ENCODE peak calls at places on chromosomes 6 and 20, in eight cellular contexts. One of them, this sample, is unnamed.

GRCh38 chr6:54856137-54856536 is 9.6 kb downstream of the FAM83B start:
- DNase-seq in hepatocyte: peak
- DNase-seq in HFFc6: no peak
- DNase-seq in mucosa of descending colon: peak
- DNase-seq in brain microvascular endothelial cell: no peak
- DNase-seq in astrocyte of the cerebellum: no peak
- DNase-seq in lower leg skin: no peak
- DNase-seq in fibroblast of pulmonary artery: no peak
- DNase-seq in this sample: no peak

GRCh38 chr20:15639839-15640238 is 933.4 kb downstream of the KIF16B start:
- DNase-seq in hepatocyte: no peak
- DNase-seq in HFFc6: no peak
- DNase-seq in mucosa of descending colon: no peak
- DNase-seq in brain microvascular endothelial cell: no peak
- DNase-seq in astrocyte of the cerebellum: no peak
- DNase-seq in lower leg skin: no peak
- DNase-seq in fibroblast of pulmonary artery: no peak
- DNase-seq in this sample: no peak

GRCh38 chr20:38878798-38879197 is 47.4 kb upstream of the FAM83D start:
- DNase-seq in hepatocyte: peak
- DNase-seq in HFFc6: no peak
- DNase-seq in mucosa of descending colon: peak
- DNase-seq in brain microvascular endothelial cell: peak
- DNase-seq in astrocyte of the cerebellum: peak
- DNase-seq in lower leg skin: no peak
- DNase-seq in fibroblast of pulmonary artery: peak
- DNase-seq in this sample: no peak

GRCh38 chr20:30599990-30600389 is 657.5 kb upstream of the DEFB115 start:
- DNase-seq in hepatocyte: no peak
- DNase-seq in HFFc6: no peak
- DNase-seq in mucosa of descending colon: no peak
- DNase-seq in brain microvascular endothelial cell: no peak
- DNase-seq in astrocyte of the cerebellum: no peak
- DNase-seq in lower leg skin: no peak
- DNase-seq in fibroblast of pulmonary artery: no peak
- DNase-seq in this sample: no peak

GRCh38 chr20:56636701-56637100 is 7.6 kb downstream of the TFAP2C start:
- DNase-seq in hepatocyte: no peak
- DNase-seq in HFFc6: peak
- DNase-seq in mucosa of descending colon: no peak
- DNase-seq in brain microvascular endothelial cell: peak
- DNase-seq in astrocyte of the cerebellum: peak
- DNase-seq in lower leg skin: no peak
- DNase-seq in fibroblast of pulmonary artery: no peak
- DNase-seq in this sample: peak

GRCh38 chr6:125739364-125739763 is 10.1 kb upstream of the HEY2 start:
- DNase-seq in hepatocyte: no peak
- DNase-seq in HFFc6: no peak
- DNase-seq in mucosa of descending colon: no peak
- DNase-seq in brain microvascular endothelial cell: no peak
- DNase-seq in astrocyte of the cerebellum: no peak
- DNase-seq in lower leg skin: no peak
- DNase-seq in fibroblast of pulmonary artery: no peak
- DNase-seq in this sample: no peak

GRCh38 chr20:48385527-48385926 is 442.3 kb downstream of the PREX1 start:
- DNase-seq in hepatocyte: no peak
- DNase-seq in HFFc6: no peak
- DNase-seq in mucosa of descending colon: no peak
- DNase-seq in brain microvascular endothelial cell: no peak
- DNase-seq in astrocyte of the cerebellum: no peak
- DNase-seq in lower leg skin: no peak
- DNase-seq in fibroblast of pulmonary artery: no peak
- DNase-seq in this sample: no peak

GRCh38 chr20:49106332-49106731 is 60.2 kb downstream of the CSE1L start:
- DNase-seq in hepatocyte: no peak
- DNase-seq in HFFc6: no peak
- DNase-seq in mucosa of descending colon: no peak
- DNase-seq in brain microvascular endothelial cell: no peak
- DNase-seq in astrocyte of the cerebellum: no peak
- DNase-seq in lower leg skin: no peak
- DNase-seq in fibroblast of pulmonary artery: no peak
- DNase-seq in this sample: no peak

GRCh38 chr6:41965429-41966213 is 24.0 kb upstream of the CCND3 start:
- DNase-seq in hepatocyte: no peak
- DNase-seq in HFFc6: no peak
- DNase-seq in mucosa of descending colon: no peak
- DNase-seq in brain microvascular endothelial cell: no peak
- DNase-seq in astrocyte of the cerebellum: no peak
- DNase-seq in lower leg skin: no peak
- DNase-seq in fibroblast of pulmonary artery: no peak
- DNase-seq in this sample: no peak

GRCh38 chr6:3227363-3228045 is at the start of gene TUBB2B:
- DNase-seq in hepatocyte: peak
- DNase-seq in HFFc6: no peak
- DNase-seq in mucosa of descending colon: no peak
- DNase-seq in brain microvascular endothelial cell: no peak
- DNase-seq in astrocyte of the cerebellum: no peak
- DNase-seq in lower leg skin: no peak
- DNase-seq in fibroblast of pulmonary artery: no peak
- DNase-seq in this sample: no peak

GRCh38 chr20:24918579-24919566 is 30.2 kb upstream of the CST7 start:
- DNase-seq in hepatocyte: no peak
- DNase-seq in HFFc6: no peak
- DNase-seq in mucosa of descending colon: no peak
- DNase-seq in brain microvascular endothelial cell: no peak
- DNase-seq in astrocyte of the cerebellum: no peak
- DNase-seq in lower leg skin: no peak
- DNase-seq in fibroblast of pulmonary artery: no peak
- DNase-seq in this sample: no peak

GRCh38 chr6:19327246-19327645 is 509.9 kb upstream of the ID4 start:
- DNase-seq in hepatocyte: no peak
- DNase-seq in HFFc6: no peak
- DNase-seq in mucosa of descending colon: no peak
- DNase-seq in brain microvascular endothelial cell: peak
- DNase-seq in astrocyte of the cerebellum: no peak
- DNase-seq in lower leg skin: no peak
- DNase-seq in fibroblast of pulmonary artery: peak
- DNase-seq in this sample: no peak

GRCh38 chr6:20440291-20440690 is 38.6 kb downstream of the E2F3 start:
- DNase-seq in hepatocyte: no peak
- DNase-seq in HFFc6: no peak
- DNase-seq in mucosa of descending colon: no peak
- DNase-seq in brain microvascular endothelial cell: no peak
- DNase-seq in astrocyte of the cerebellum: no peak
- DNase-seq in lower leg skin: no peak
- DNase-seq in fibroblast of pulmonary artery: peak
- DNase-seq in this sample: no peak

GRCh38 chr6:10465633-10466499 is 51.0 kb upstream of the TFAP2A start:
- DNase-seq in hepatocyte: peak
- DNase-seq in HFFc6: peak
- DNase-seq in mucosa of descending colon: peak
- DNase-seq in brain microvascular endothelial cell: peak
- DNase-seq in astrocyte of the cerebellum: peak
- DNase-seq in lower leg skin: no peak
- DNase-seq in fibroblast of pulmonary artery: peak
- DNase-seq in this sample: no peak

GRCh38 chr6:124995131-124995530 is 32.9 kb downstream of the RNF217 start:
- DNase-seq in hepatocyte: no peak
- DNase-seq in HFFc6: peak
- DNase-seq in mucosa of descending colon: no peak
- DNase-seq in brain microvascular endothelial cell: no peak
- DNase-seq in astrocyte of the cerebellum: no peak
- DNase-seq in lower leg skin: no peak
- DNase-seq in fibroblast of pulmonary artery: no peak
- DNase-seq in this sample: no peak

GRCh38 chr6:894274-894673 is 201.3 kb upstream of the EXOC2 start:
- DNase-seq in hepatocyte: no peak
- DNase-seq in HFFc6: no peak
- DNase-seq in mucosa of descending colon: no peak
- DNase-seq in brain microvascular endothelial cell: no peak
- DNase-seq in astrocyte of the cerebellum: no peak
- DNase-seq in lower leg skin: no peak
- DNase-seq in fibroblast of pulmonary artery: no peak
- DNase-seq in this sample: no peak

GRCh38 chr20:49562341-49563014 is 5.5 kb downstream of the PTGIS start:
- DNase-seq in hepatocyte: peak
- DNase-seq in HFFc6: peak
- DNase-seq in mucosa of descending colon: peak
- DNase-seq in brain microvascular endothelial cell: peak
- DNase-seq in astrocyte of the cerebellum: peak
- DNase-seq in lower leg skin: peak
- DNase-seq in fibroblast of pulmonary artery: peak
- DNase-seq in this sample: no peak

GRCh38 chr6:37628611-37629320 is 68.9 kb downstream of the MDGA1 start:
- DNase-seq in hepatocyte: no peak
- DNase-seq in HFFc6: peak
- DNase-seq in mucosa of descending colon: no peak
- DNase-seq in brain microvascular endothelial cell: peak
- DNase-seq in astrocyte of the cerebellum: peak
- DNase-seq in lower leg skin: no peak
- DNase-seq in fibroblast of pulmonary artery: peak
- DNase-seq in this sample: no peak

GRCh38 chr6:118724211-118724610 is 72.8 kb upstream of the CEP85L start:
- DNase-seq in hepatocyte: no peak
- DNase-seq in HFFc6: no peak
- DNase-seq in mucosa of descending colon: no peak
- DNase-seq in brain microvascular endothelial cell: no peak
- DNase-seq in astrocyte of the cerebellum: no peak
- DNase-seq in lower leg skin: no peak
- DNase-seq in fibroblast of pulmonary artery: peak
- DNase-seq in this sample: no peak

GRCh38 chr6:109212683-109213082 is 117.4 kb downstream of the CEP57L1 start:
- DNase-seq in hepatocyte: no peak
- DNase-seq in HFFc6: no peak
- DNase-seq in mucosa of descending colon: no peak
- DNase-seq in brain microvascular endothelial cell: no peak
- DNase-seq in astrocyte of the cerebellum: no peak
- DNase-seq in lower leg skin: no peak
- DNase-seq in fibroblast of pulmonary artery: no peak
- DNase-seq in this sample: no peak

GRCh38 chr6:106134906-106135634 is 48.9 kb downstream of the PRDM1 start:
- DNase-seq in hepatocyte: peak
- DNase-seq in HFFc6: no peak
- DNase-seq in mucosa of descending colon: peak
- DNase-seq in brain microvascular endothelial cell: no peak
- DNase-seq in astrocyte of the cerebellum: no peak
- DNase-seq in lower leg skin: no peak
- DNase-seq in fibroblast of pulmonary artery: peak
- DNase-seq in this sample: no peak

GRCh38 chr6:24524801-24525200 is 30.0 kb downstream of the ALDH5A1 start:
- DNase-seq in hepatocyte: peak
- DNase-seq in HFFc6: peak
- DNase-seq in mucosa of descending colon: peak
- DNase-seq in brain microvascular endothelial cell: peak
- DNase-seq in astrocyte of the cerebellum: peak
- DNase-seq in lower leg skin: no peak
- DNase-seq in fibroblast of pulmonary artery: peak
- DNase-seq in this sample: no peak

GRCh38 chr6:25962368-25963127 is at the start of gene TRIM38:
- DNase-seq in hepatocyte: peak
- DNase-seq in HFFc6: peak
- DNase-seq in mucosa of descending colon: peak
- DNase-seq in brain microvascular endothelial cell: peak
- DNase-seq in astrocyte of the cerebellum: peak
- DNase-seq in lower leg skin: peak
- DNase-seq in fibroblast of pulmonary artery: peak
- DNase-seq in this sample: peak

GRCh38 chr20:34022154-34022842 is 28.6 kb downstream of the RALY start:
- DNase-seq in hepatocyte: peak
- DNase-seq in HFFc6: peak
- DNase-seq in mucosa of descending colon: no peak
- DNase-seq in brain microvascular endothelial cell: no peak
- DNase-seq in astrocyte of the cerebellum: no peak
- DNase-seq in lower leg skin: no peak
- DNase-seq in fibroblast of pulmonary artery: no peak
- DNase-seq in this sample: no peak
- TF ChIP-seq CTCF in hepatocyte: peak
- TF ChIP-seq CTCF in HFFc6: peak
- TF ChIP-seq CTCF in mucosa of descending colon: no peak
- TF ChIP-seq CTCF in brain microvascular endothelial cell: peak
- TF ChIP-seq CTCF in astrocyte of the cerebellum: peak
- TF ChIP-seq CTCF in lower leg skin: no peak
- TF ChIP-seq CTCF in fibroblast of pulmonary artery: peak
- TF ChIP-seq CTCF in this sample: peak

GRCh38 chr6:161169690-161170089 is 104.2 kb downstream of the AGPAT4 start:
- DNase-seq in hepatocyte: peak
- DNase-seq in HFFc6: peak
- DNase-seq in mucosa of descending colon: peak
- DNase-seq in brain microvascular endothelial cell: peak
- DNase-seq in astrocyte of the cerebellum: no peak
- DNase-seq in lower leg skin: no peak
- DNase-seq in fibroblast of pulmonary artery: peak
- DNase-seq in this sample: peak
- TF ChIP-seq CTCF in hepatocyte: no peak
- TF ChIP-seq CTCF in HFFc6: no peak
- TF ChIP-seq CTCF in mucosa of descending colon: no peak
- TF ChIP-seq CTCF in brain microvascular endothelial cell: no peak
- TF ChIP-seq CTCF in astrocyte of the cerebellum: no peak
- TF ChIP-seq CTCF in lower leg skin: no peak
- TF ChIP-seq CTCF in fibroblast of pulmonary artery: no peak
- TF ChIP-seq CTCF in this sample: no peak

GRCh38 chr6:33591633-33592032 is 11.6 kb upstream of the BAK1 start:
- DNase-seq in hepatocyte: no peak
- DNase-seq in HFFc6: no peak
- DNase-seq in mucosa of descending colon: no peak
- DNase-seq in brain microvascular endothelial cell: no peak
- DNase-seq in astrocyte of the cerebellum: no peak
- DNase-seq in lower leg skin: no peak
- DNase-seq in fibroblast of pulmonary artery: no peak
- DNase-seq in this sample: no peak

GRCh38 chr6:33592280-33592594 is 12.2 kb upstream of the BAK1 start:
- DNase-seq in hepatocyte: no peak
- DNase-seq in HFFc6: no peak
- DNase-seq in mucosa of descending colon: no peak
- DNase-seq in brain microvascular endothelial cell: no peak
- DNase-seq in astrocyte of the cerebellum: no peak
- DNase-seq in lower leg skin: no peak
- DNase-seq in fibroblast of pulmonary artery: no peak
- DNase-seq in this sample: no peak

GRCh38 chr6:33589723-33590530 is 9.9 kb upstream of the BAK1 start:
- DNase-seq in hepatocyte: peak
- DNase-seq in HFFc6: peak
- DNase-seq in mucosa of descending colon: peak
- DNase-seq in brain microvascular endothelial cell: peak
- DNase-seq in astrocyte of the cerebellum: peak
- DNase-seq in lower leg skin: no peak
- DNase-seq in fibroblast of pulmonary artery: peak
- DNase-seq in this sample: no peak

GRCh38 chr6:33589366-33589722 is 9.3 kb upstream of the BAK1 start:
- DNase-seq in hepatocyte: no peak
- DNase-seq in HFFc6: no peak
- DNase-seq in mucosa of descending colon: no peak
- DNase-seq in brain microvascular endothelial cell: no peak
- DNase-seq in astrocyte of the cerebellum: no peak
- DNase-seq in lower leg skin: no peak
- DNase-seq in fibroblast of pulmonary artery: no peak
- DNase-seq in this sample: no peak

GRCh38 chr6:33590531-33591198 is 10.6 kb upstream of the BAK1 start:
- DNase-seq in hepatocyte: peak
- DNase-seq in HFFc6: peak
- DNase-seq in mucosa of descending colon: peak
- DNase-seq in brain microvascular endothelial cell: no peak
- DNase-seq in astrocyte of the cerebellum: no peak
- DNase-seq in lower leg skin: no peak
- DNase-seq in fibroblast of pulmonary artery: no peak
- DNase-seq in this sample: no peak
- TF ChIP-seq CTCF in hepatocyte: no peak
- TF ChIP-seq CTCF in HFFc6: peak
- TF ChIP-seq CTCF in mucosa of descending colon: no peak
- TF ChIP-seq CTCF in brain microvascular endothelial cell: no peak
- TF ChIP-seq CTCF in astrocyte of the cerebellum: no peak
- TF ChIP-seq CTCF in lower leg skin: no peak
- TF ChIP-seq CTCF in fibroblast of pulmonary artery: no peak
- TF ChIP-seq CTCF in this sample: no peak

GRCh38 chr20:661474-662288 is 8.7 kb upstream of the SRXN1 start:
- DNase-seq in hepatocyte: no peak
- DNase-seq in HFFc6: no peak
- DNase-seq in mucosa of descending colon: no peak
- DNase-seq in brain microvascular endothelial cell: no peak
- DNase-seq in astrocyte of the cerebellum: no peak
- DNase-seq in lower leg skin: no peak
- DNase-seq in fibroblast of pulmonary artery: no peak
- DNase-seq in this sample: no peak
- TF ChIP-seq CTCF in hepatocyte: no peak
- TF ChIP-seq CTCF in HFFc6: no peak
- TF ChIP-seq CTCF in mucosa of descending colon: no peak
- TF ChIP-seq CTCF in brain microvascular endothelial cell: peak
- TF ChIP-seq CTCF in astrocyte of the cerebellum: no peak
- TF ChIP-seq CTCF in lower leg skin: no peak
- TF ChIP-seq CTCF in fibroblast of pulmonary artery: no peak
- TF ChIP-seq CTCF in this sample: no peak